ENCODE peak calls at places on chromosome 11, in ten cellular contexts. One of them, this sample, is unnamed.

GRCh38 chr11:33377100-33377851 is 120.1 kb downstream of the HIPK3 start:
- DNase-seq in NCI-H1930: no peak
- DNase-seq in uterus: no peak
- DNase-seq in SK-MEL-5: no peak
- DNase-seq in fibroblast of mammary gland: peak
- DNase-seq in HEK293T: no peak
- DNase-seq in activated T-cell treated with anti-CD3 and anti-CD28 coated beads for 1 hour: no peak
- DNase-seq in CD4-positive, alpha-beta T cell: no peak
- DNase-seq in GM12865: no peak
- DNase-seq in C1 segment of cervical spinal cord: no peak
- DNase-seq in this sample: no peak

GRCh38 chr11:69934861-69935494 is 115.8 kb upstream of the FGF3 start:
- DNase-seq in NCI-H1930: no peak
- DNase-seq in SK-MEL-5: no peak
- DNase-seq in HEK293T: no peak
- DNase-seq in fibroblast of mammary gland: no peak
- DNase-seq in uterus: no peak
- DNase-seq in CD4-positive, alpha-beta T cell: no peak
- DNase-seq in C1 segment of cervical spinal cord: no peak
- DNase-seq in activated T-cell treated with anti-CD3 and anti-CD28 coated beads for 1 hour: no peak
- DNase-seq in GM12865: no peak
- DNase-seq in this sample: no peak

GRCh38 chr11:125083312-125084056 is 20.4 kb downstream of the SLC37A2 start:
- DNase-seq in activated T-cell treated with anti-CD3 and anti-CD28 coated beads for 1 hour: no peak
- DNase-seq in CD4-positive, alpha-beta T cell: no peak
- DNase-seq in HEK293T: no peak
- DNase-seq in C1 segment of cervical spinal cord: no peak
- DNase-seq in SK-MEL-5: no peak
- DNase-seq in NCI-H1930: no peak
- DNase-seq in fibroblast of mammary gland: no peak
- DNase-seq in uterus: no peak
- DNase-seq in GM12865: no peak
- DNase-seq in this sample: no peak

GRCh38 chr11:720642-721346 is 14.8 kb downstream of the EPS8L2 start:
- DNase-seq in NCI-H1930: no peak
- DNase-seq in C1 segment of cervical spinal cord: peak
- DNase-seq in fibroblast of mammary gland: no peak
- DNase-seq in uterus: peak
- DNase-seq in HEK293T: no peak
- DNase-seq in activated T-cell treated with anti-CD3 and anti-CD28 coated beads for 1 hour: no peak
- DNase-seq in SK-MEL-5: no peak
- DNase-seq in GM12865: peak
- DNase-seq in CD4-positive, alpha-beta T cell: peak
- DNase-seq in this sample: no peak

GRCh38 chr11:8671242-8671641 is 11.2 kb downstream of the TRIM66 start:
- DNase-seq in C1 segment of cervical spinal cord: peak
- DNase-seq in HEK293T: no peak
- DNase-seq in SK-MEL-5: no peak
- DNase-seq in CD4-positive, alpha-beta T cell: no peak
- DNase-seq in fibroblast of mammary gland: peak
- DNase-seq in activated T-cell treated with anti-CD3 and anti-CD28 coated beads for 1 hour: no peak
- DNase-seq in NCI-H1930: no peak
- DNase-seq in uterus: peak
- DNase-seq in GM12865: no peak
- DNase-seq in this sample: no peak

GRCh38 chr11:29282088-29282487 is 734.7 kb downstream of the KCNA4 start:
- DNase-seq in SK-MEL-5: peak
- DNase-seq in NCI-H1930: no peak
- DNase-seq in HEK293T: no peak
- DNase-seq in CD4-positive, alpha-beta T cell: no peak
- DNase-seq in GM12865: peak
- DNase-seq in activated T-cell treated with anti-CD3 and anti-CD28 coated beads for 1 hour: no peak
- DNase-seq in uterus: no peak
- DNase-seq in fibroblast of mammary gland: peak
- DNase-seq in C1 segment of cervical spinal cord: no peak
- DNase-seq in this sample: no peak

GRCh38 chr11:107397357-107397756 is 60.3 kb downstream of the CWF19L2 start:
- DNase-seq in activated T-cell treated with anti-CD3 and anti-CD28 coated beads for 1 hour: no peak
- DNase-seq in GM12865: no peak
- DNase-seq in C1 segment of cervical spinal cord: no peak
- DNase-seq in uterus: no peak
- DNase-seq in NCI-H1930: no peak
- DNase-seq in CD4-positive, alpha-beta T cell: no peak
- DNase-seq in fibroblast of mammary gland: no peak
- DNase-seq in SK-MEL-5: no peak
- DNase-seq in HEK293T: no peak
- DNase-seq in this sample: no peak

GRCh38 chr11:83257638-83258229 is 28.4 kb downstream of the CCDC90B start:
- DNase-seq in CD4-positive, alpha-beta T cell: no peak
- DNase-seq in SK-MEL-5: no peak
- DNase-seq in fibroblast of mammary gland: peak
- DNase-seq in HEK293T: no peak
- DNase-seq in C1 segment of cervical spinal cord: no peak
- DNase-seq in uterus: peak
- DNase-seq in GM12865: no peak
- DNase-seq in activated T-cell treated with anti-CD3 and anti-CD28 coated beads for 1 hour: no peak
- DNase-seq in NCI-H1930: no peak
- DNase-seq in this sample: no peak

GRCh38 chr11:108933630-108934029 is 268.8 kb downstream of the DDX10 start:
- DNase-seq in NCI-H1930: no peak
- DNase-seq in fibroblast of mammary gland: peak
- DNase-seq in CD4-positive, alpha-beta T cell: no peak
- DNase-seq in SK-MEL-5: no peak
- DNase-seq in C1 segment of cervical spinal cord: no peak
- DNase-seq in activated T-cell treated with anti-CD3 and anti-CD28 coated beads for 1 hour: no peak
- DNase-seq in GM12865: no peak
- DNase-seq in uterus: no peak
- DNase-seq in HEK293T: no peak
- DNase-seq in this sample: no peak

This sample was measured in dorsolateral prefrontal cortex.